ENCODE peak calls at places on chromosome 4, in eight cellular contexts. K, M, Q, Z, A, I, N and T are unnamed samples.

GRCh38 chr4:14111730-14112171 is 484.2 kb upstream of the BOD1L1 start:
- DNase-seq in K (peak), M (peak), Q (no peak), Z (no peak), A (no peak), I (no peak), N (no peak), T (peak)

GRCh38 chr4:161803171-161803570 is 360.6 kb downstream of the FSTL5 start:
- DNase-seq in K (no peak), M (no peak), Q (no peak), Z (no peak), A (no peak), I (no peak), N (no peak), T (no peak)

GRCh38 chr4:143188325-143189088 is 3.8 kb downstream of the USP38 start:
- DNase-seq in K (peak), M (no peak), Q (no peak), Z (no peak), A (no peak), I (no peak), N (no peak), T (no peak)

GRCh38 chr4:168743576-168743975 is 246.7 kb downstream of the PALLD start:
- DNase-seq in K (no peak), M (peak), Q (no peak), Z (no peak), A (no peak), I (no peak), N (no peak), T (no peak)

GRCh38 chr4:59247032-59247431 is 1953.1 kb upstream of the ADGRL3 start:
- DNase-seq in K (no peak), M (no peak), Q (no peak), Z (no peak), A (no peak), I (no peak), N (no peak), T (no peak)

GRCh38 chr4:37467824-37468223 is 218.4 kb downstream of the RELL1 start:
- DNase-seq in K (no peak), M (no peak), Q (no peak), Z (no peak), A (no peak), I (no peak), N (no peak), T (no peak)

GRCh38 chr4:98625399-98625798 is 33.0 kb downstream of the TSPAN5 start:
- DNase-seq in K (peak), M (no peak), Q (no peak), Z (no peak), A (no peak), I (no peak), N (no peak), T (no peak)

GRCh38 chr4:116358633-116359222 is 726.6 kb downstream of the TRAM1L1 start:
- DNase-seq in K (peak), M (peak), Q (peak), Z (peak), A (peak), I (no peak), N (no peak), T (no peak)

GRCh38 chr4:5927747-5928146 is 34.9 kb upstream of the CRMP1 start:
- DNase-seq in K (no peak), M (no peak), Q (peak), Z (no peak), A (no peak), I (no peak), N (no peak), T (no peak)

GRCh38 chr4:137994858-137995257 is 247.3 kb downstream of the SLC7A11 start:
- DNase-seq in K (no peak), M (no peak), Q (no peak), Z (no peak), A (no peak), I (no peak), N (no peak), T (peak)

GRCh38 chr4:145804134-145804533 is 124.2 kb downstream of the C4orf51 start:
- DNase-seq in K (peak), M (peak), Q (no peak), Z (no peak), A (no peak), I (no peak), N (no peak), T (peak)

GRCh38 chr4:140633154-140633553 is 64.4 kb upstream of the UCP1 start:
- DNase-seq in K (no peak), M (no peak), Q (no peak), Z (no peak), A (no peak), I (no peak), N (no peak), T (no peak)

GRCh38 chr4:48490680-48491513 is 845 bp downstream of the ZAR1 start:
- DNase-seq in K (no peak), M (no peak), Q (peak), Z (no peak), A (no peak), I (no peak), N (no peak), T (no peak)

GRCh38 chr4:141328550-141329173 is 108.0 kb downstream of the ZNF330 start:
- DNase-seq in K (no peak), M (no peak), Q (no peak), Z (no peak), A (no peak), I (no peak), N (no peak), T (no peak)

GRCh38 chr4:29581469-29581868 is 1138.7 kb upstream of the PCDH7 start:
- DNase-seq in K (no peak), M (peak), Q (no peak), Z (no peak), A (no peak), I (no peak), N (no peak), T (no peak)

GRCh38 chr4:82586055-82586454 is 24.3 kb upstream of the TMEM150C start:
- DNase-seq in K (no peak), M (no peak), Q (peak), Z (no peak), A (no peak), I (no peak), N (no peak), T (no peak)

GRCh38 chr4:80265571-80266266 is 745 bp upstream of the FGF5 start:
- DNase-seq in K (peak), M (peak), Q (peak), Z (no peak), A (no peak), I (no peak), N (no peak), T (no peak)

GRCh38 chr4:77473509-77473908 is 132.1 kb upstream of the CXCL13 start:
- DNase-seq in K (no peak), M (peak), Q (peak), Z (no peak), A (no peak), I (no peak), N (no peak), T (no peak)

GRCh38 chr4:147842573-147842972 is 110.7 kb downstream of the ARHGAP10 start:
- DNase-seq in K (peak), M (peak), Q (no peak), Z (no peak), A (no peak), I (peak), N (no peak), T (no peak)

GRCh38 chr4:1714303-1715001 is 2.3 kb upstream of the SLBP start:
- DNase-seq in K (no peak), M (no peak), Q (peak), Z (no peak), A (no peak), I (no peak), N (no peak), T (no peak)

GRCh38 chr4:121353213-121353612 is 27.6 kb downstream of the QRFPR start:
- DNase-seq in K (peak), M (peak), Q (no peak), Z (no peak), A (no peak), I (no peak), N (no peak), T (no peak)

GRCh38 chr4:99642725-99643489 is 14.7 kb downstream of the C4orf54 start:
- DNase-seq in K (no peak), M (peak), Q (peak), Z (no peak), A (peak), I (peak), N (peak), T (no peak)

GRCh38 chr4:60934896-60935295 is 265.2 kb upstream of the ADGRL3 start:
- DNase-seq in K (no peak), M (no peak), Q (no peak), Z (no peak), A (no peak), I (no peak), N (no peak), T (no peak)

GRCh38 chr4:53992785-53993184 is 71.6 kb downstream of the CHIC2 start:
- DNase-seq in K (no peak), M (no peak), Q (no peak), Z (no peak), A (no peak), I (no peak), N (no peak), T (no peak)

GRCh38 chr4:114264877-114265291 is 285.4 kb upstream of the ARSJ start:
- DNase-seq in K (peak), M (no peak), Q (no peak), Z (no peak), A (no peak), I (no peak), N (no peak), T (peak)

GRCh38 chr4:77930154-77930553 is 67.5 kb downstream of the MRPL1 start:
- DNase-seq in K (no peak), M (no peak), Q (no peak), Z (no peak), A (no peak), I (no peak), N (no peak), T (no peak)

GRCh38 chr4:92304636-92305035 is 870 bp downstream of the GRID2 start:
- DNase-seq in K (no peak), M (peak), Q (peak), Z (no peak), A (no peak), I (no peak), N (no peak), T (no peak)

GRCh38 chr4:6659897-6660296 is 19.4 kb downstream of the MRFAP1 start:
- DNase-seq in K (no peak), M (peak), Q (no peak), Z (no peak), A (no peak), I (no peak), N (no peak), T (no peak)

GRCh38 chr4:184506527-184507121 is 32.3 kb upstream of the IRF2 start:
- DNase-seq in K (no peak), M (no peak), Q (peak), Z (peak), A (no peak), I (no peak), N (no peak), T (no peak)

GRCh38 chr4:113762061-113762850 is 718 bp upstream of the CAMK2D start:
- DNase-seq in K (peak), M (peak), Q (peak), Z (peak), A (peak), I (peak), N (peak), T (peak)

GRCh38 chr4:52560844-52561280 is 98.2 kb downstream of the USP46 start:
- DNase-seq in K (peak), M (peak), Q (no peak), Z (no peak), A (no peak), I (no peak), N (no peak), T (peak)

GRCh38 chr4:8919651-8920288 is 48.1 kb upstream of the HMX1 start:
- DNase-seq in K (no peak), M (no peak), Q (no peak), Z (no peak), A (peak), I (no peak), N (peak), T (no peak)

GRCh38 chr4:38387348-38387747 is 276.7 kb upstream of the KLF3 start:
- DNase-seq in K (peak), M (peak), Q (no peak), Z (no peak), A (peak), I (peak), N (peak), T (no peak)

GRCh38 chr4:2172161-2172560 is 69.8 kb downstream of the HAUS3 start:
- DNase-seq in K (no peak), M (no peak), Q (no peak), Z (no peak), A (no peak), I (no peak), N (no peak), T (no peak)

GRCh38 chr4:128305942-128306341 is 18.3 kb upstream of the PGRMC2 start:
- DNase-seq in K (no peak), M (no peak), Q (peak), Z (no peak), A (no peak), I (no peak), N (no peak), T (no peak)

GRCh38 chr4:26779224-26779623 is 81.4 kb upstream of the STIM2 start:
- DNase-seq in K (no peak), M (no peak), Q (no peak), Z (no peak), A (no peak), I (no peak), N (no peak), T (no peak)

GRCh38 chr4:18593297-18594002 is 571.9 kb upstream of the LCORL start:
- DNase-seq in K (peak), M (peak), Q (peak), Z (peak), A (peak), I (no peak), N (no peak), T (peak)
- H3K4me3 ChIP-seq in K (no peak), M (no peak), Q (no peak), Z (peak), A (no peak), I (no peak), N (no peak), T (peak)

DNA sequence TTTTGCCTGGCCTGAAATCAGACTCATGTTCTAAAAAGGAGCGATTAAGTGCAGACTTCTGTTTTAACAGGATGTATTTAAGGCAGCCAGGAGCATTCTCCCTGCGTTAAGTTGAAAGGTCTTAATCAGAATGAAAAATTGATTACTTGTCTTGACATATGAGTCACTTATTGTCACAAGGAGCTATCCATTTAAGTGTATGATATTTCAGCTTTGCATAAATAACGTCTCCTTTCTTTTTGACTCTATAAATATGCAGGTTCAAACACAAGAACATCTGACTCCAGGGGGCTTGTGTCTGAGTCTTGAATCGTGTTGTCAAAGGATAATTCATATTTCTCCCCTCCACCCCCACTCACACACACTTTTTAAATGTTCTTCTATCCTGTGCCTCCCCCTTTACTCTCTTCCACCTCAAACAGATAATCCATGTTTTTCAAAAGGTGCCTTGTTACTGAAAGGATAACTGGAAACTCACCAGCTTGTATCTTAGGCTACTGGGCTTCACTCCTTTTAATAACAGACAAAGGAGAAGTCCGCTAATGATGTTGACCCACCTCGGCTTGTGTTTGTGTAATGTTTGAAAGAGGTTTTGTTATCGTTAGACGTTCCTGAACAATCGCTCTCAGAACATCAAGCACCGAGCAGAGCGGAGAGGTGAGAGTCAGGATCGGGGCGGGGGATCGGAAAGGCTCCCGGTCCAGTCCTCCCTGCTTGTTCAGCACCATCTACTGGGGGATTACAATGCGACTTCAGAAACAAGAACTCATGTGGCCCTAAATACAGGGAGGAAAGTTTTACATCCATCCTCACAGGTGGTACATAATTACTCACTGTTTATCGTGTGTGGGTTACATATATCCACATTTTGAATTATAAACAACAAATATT is 107.5 kb upstream of the RPL34 start:
- DNase-seq in K (peak), M (peak), Q (peak), Z (no peak), A (no peak), I (no peak), N (no peak), T (no peak)
- TF ChIP-seq CTCF in K (peak), M (peak), Q (peak), Z (no peak), A (peak), I (peak), N (no peak), T (peak)

DNA sequence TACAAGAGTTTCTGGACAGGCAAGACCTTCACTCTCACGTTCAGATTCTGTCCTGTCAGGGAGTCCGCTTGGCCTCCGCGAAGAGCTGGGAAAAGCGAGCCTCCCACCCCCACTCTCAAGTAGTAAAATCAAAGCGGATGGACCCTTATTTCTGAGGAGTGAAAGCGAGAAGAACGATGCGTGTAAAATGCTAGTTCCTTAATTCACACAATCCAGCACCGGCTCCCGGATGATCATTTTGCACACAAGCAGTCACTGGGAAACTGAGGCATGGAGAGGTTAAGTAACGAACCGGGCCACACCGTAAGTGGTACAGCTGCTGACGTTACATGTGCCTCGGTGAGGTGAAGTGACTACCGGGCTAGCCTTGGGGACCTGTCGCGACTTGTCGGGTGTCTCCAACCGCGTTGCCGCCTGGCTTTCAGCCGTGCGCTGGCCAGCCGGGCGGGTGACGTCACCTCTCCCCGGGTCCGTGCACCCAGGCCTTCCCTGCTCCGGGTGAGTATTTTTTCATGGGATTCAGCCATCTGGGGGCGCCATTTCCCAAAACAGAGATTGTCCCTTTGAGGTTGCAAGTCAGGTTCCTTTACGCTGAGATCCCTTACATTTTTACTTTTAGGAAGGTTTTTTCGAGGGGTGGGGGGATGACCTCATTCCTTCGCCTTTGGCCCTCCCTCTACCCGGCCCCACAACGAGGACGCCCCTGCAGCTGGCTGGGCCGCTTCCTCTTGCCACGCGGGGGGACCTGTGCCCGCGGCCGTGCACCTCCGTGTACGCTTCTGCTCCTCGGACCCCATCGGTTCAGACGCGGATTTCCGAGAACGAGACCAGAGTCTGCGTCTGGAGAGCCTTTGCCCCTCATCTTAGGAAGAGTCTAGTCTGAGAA is 3.4 kb upstream of the SFRP2 start:
- DNase-seq in K (peak), M (peak), Q (peak), Z (no peak), A (peak), I (no peak), N (peak), T (no peak)
- H3K4me3 ChIP-seq in K (no peak), M (peak), Q (peak), Z (no peak), A (no peak), I (peak), N (peak), T (no peak)

DNA sequence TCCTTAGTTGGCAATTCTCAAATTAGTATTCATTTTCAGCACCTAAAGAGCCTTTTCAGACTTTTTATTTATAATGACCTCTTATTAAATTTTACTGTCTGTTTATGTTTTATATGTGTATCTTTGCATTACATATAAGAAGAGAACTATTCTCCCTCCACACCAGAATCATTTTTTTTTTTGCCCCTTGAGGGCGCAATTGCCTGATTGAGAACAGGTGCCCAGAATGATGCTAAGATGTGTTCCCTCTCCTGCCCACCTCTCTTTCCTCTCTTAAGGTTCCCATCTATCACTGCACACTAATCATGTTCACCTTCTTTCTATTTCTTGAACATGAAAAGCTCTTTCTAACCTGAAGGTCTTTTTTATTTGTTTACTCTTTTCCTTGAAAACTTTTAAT is 44.2 kb upstream of the ADAM29 start:
- DNase-seq in K (no peak), M (no peak), Q (peak), Z (no peak), A (no peak), I (no peak), N (no peak), T (no peak)
- TF ChIP-seq CTCF in K (peak), M (no peak), Q (peak), Z (peak), A (no peak), I (peak), N (peak), T (no peak)

GRCh38 chr4:110621839-110622751 is 782 bp downstream of the PITX2 start:
- DNase-seq in K (no peak), M (no peak), Q (peak), Z (no peak), A (no peak), I (no peak), N (no peak), T (no peak)

GRCh38 chr4:110624016-110624770 is 1.3 kb upstream of the PITX2 start:
- DNase-seq in K (no peak), M (no peak), Q (no peak), Z (no peak), A (no peak), I (no peak), N (no peak), T (no peak)

GRCh38 chr4:110622841-110623709 is at the start of gene PITX2:
- DNase-seq in K (peak), M (peak), Q (peak), Z (no peak), A (peak), I (peak), N (no peak), T (peak)

GRCh38 chr4:110624904-110625494 is 2.1 kb upstream of the PITX2 start:
- DNase-seq in K (no peak), M (no peak), Q (no peak), Z (no peak), A (no peak), I (no peak), N (no peak), T (no peak)

GRCh38 chr4:110623710-110624015 is 786 bp upstream of the PITX2 start:
- DNase-seq in K (no peak), M (no peak), Q (no peak), Z (no peak), A (no peak), I (no peak), N (no peak), T (no peak)
- H3K4me3 ChIP-seq in K (no peak), M (no peak), Q (peak), Z (no peak), A (no peak), I (no peak), N (no peak), T (peak)

GRCh38 chr4:187060551-187060950 is 336.9 kb upstream of the FAT1 start:
- DNase-seq in K (no peak), M (no peak), Q (no peak), Z (no peak), A (no peak), I (no peak), N (no peak), T (no peak)

GRCh38 chr4:187065396-187065795 is 341.7 kb upstream of the FAT1 start:
- DNase-seq in K (no peak), M (no peak), Q (no peak), Z (no peak), A (no peak), I (no peak), N (no peak), T (no peak)

GRCh38 chr4:187063251-187063650 is 339.6 kb upstream of the FAT1 start:
- DNase-seq in K (no peak), M (no peak), Q (no peak), Z (no peak), A (no peak), I (no peak), N (no peak), T (no peak)

GRCh38 chr4:187065836-187066235 is 342.2 kb upstream of the FAT1 start:
- DNase-seq in K (no peak), M (no peak), Q (no peak), Z (no peak), A (no peak), I (no peak), N (no peak), T (no peak)

GRCh38 chr4:187064033-187064432 is 340.4 kb upstream of the FAT1 start:
- DNase-seq in K (no peak), M (no peak), Q (no peak), Z (no peak), A (no peak), I (no peak), N (no peak), T (no peak)
- TF ChIP-seq CTCF in K (no peak), M (no peak), Q (no peak), Z (no peak), A (no peak), I (no peak), N (no peak), T (no peak)